ENCODE peak calls at places on chromosome 12, in six cellular contexts. L, I, X, F, A and D are unnamed samples.

GRCh38 chr12:93050026-93050747 is 121.1 kb upstream of the EEA1 start:
- DNase-seq in L (no peak), I (no peak), X (peak), F (peak), A (no peak), D (no peak)

GRCh38 chr12:113781415-113782198 is 184.5 kb downstream of the RBM19 start:
- DNase-seq in L (no peak), I (no peak), X (peak), F (peak), A (no peak), D (no peak)

GRCh38 chr12:87575906-87576305 is 453.3 kb downstream of the C12orf50 start:
- DNase-seq in L (no peak), I (no peak), X (no peak), F (no peak), A (no peak), D (no peak)

GRCh38 chr12:82329508-82329907 is 28.7 kb downstream of the CCDC59 start:
- DNase-seq in L (no peak), I (no peak), X (no peak), F (no peak), A (no peak), D (no peak)

GRCh38 chr12:122878780-122879612 is 16.9 kb downstream of the VPS37B start:
- DNase-seq in L (no peak), I (no peak), X (no peak), F (no peak), A (peak), D (no peak)

GRCh38 chr12:52672321-52672933 is 7.8 kb downstream of the KRT1 start:
- DNase-seq in L (no peak), I (no peak), X (no peak), F (no peak), A (no peak), D (no peak)

GRCh38 chr12:122232691-122233090 is 6.8 kb upstream of the DIABLO start:
- DNase-seq in L (no peak), I (no peak), X (no peak), F (no peak), A (no peak), D (no peak)

GRCh38 chr12:4959381-4959780 is 49.7 kb downstream of the KCNA1 start:
- DNase-seq in L (no peak), I (no peak), X (no peak), F (no peak), A (no peak), D (no peak)

GRCh38 chr12:29519585-29520182 is 22.2 kb upstream of the OVCH1 start:
- DNase-seq in L (peak), I (peak), X (peak), F (peak), A (no peak), D (no peak)